ENCODE peak calls at places on chromosomes 4 and X, in four cellular contexts. B, V, M and F are unnamed samples.

GRCh38 chrX:3651272-3651671 is 62.2 kb downstream of the PRKX start:
- DNase-seq in B (no peak), V (no peak), M (peak; percentile 57), F (peak; percentile 6)

GRCh38 chr4:115260195-115260594 is 146.8 kb upstream of the NDST4 start:
- DNase-seq in B (no peak), V (no peak), M (no peak), F (no peak)

GRCh38 chrX:9189286-9189685 is 155.4 kb upstream of the FAM9B start:
- DNase-seq in B (no peak), V (no peak), M (no peak), F (no peak)

GRCh38 chrX:53116101-53116500 is 22.2 kb downstream of the KANTR start:
- DNase-seq in B (no peak), V (no peak), M (peak; percentile 89), F (peak; percentile 60)

GRCh38 chr4:185285632-185286393 is 76.4 kb downstream of the SNX25 start:
- DNase-seq in B (no peak), V (no peak), M (no peak), F (no peak)

GRCh38 chr4:77473509-77473908 is 132.1 kb upstream of the CXCL13 start:
- DNase-seq in B (no peak), V (no peak), M (peak; percentile 47), F (no peak)

GRCh38 chr4:83535520-83535944 is 376 bp upstream of the GPAT3 start:
- DNase-seq in B (peak; percentile 13), V (no peak), M (peak; percentile 76), F (no peak)

GRCh38 chr4:149203256-149204001 is 612.2 kb downstream of the IQCM start:
- DNase-seq in B (no peak), V (no peak), M (peak; percentile 54), F (peak; percentile 25)

GRCh38 chr4:8675906-8676305 is 83.3 kb downstream of the CPZ start:
- DNase-seq in B (no peak), V (no peak), M (no peak), F (no peak)

GRCh38 chr4:184416913-184417734 is 57.2 kb downstream of the IRF2 start:
- DNase-seq in B (no peak), V (no peak), M (no peak), F (no peak)

GRCh38 chr4:173513651-173514050 is 16.4 kb downstream of the HAND2 start:
- DNase-seq in B (no peak), V (no peak), M (no peak), F (no peak)

GRCh38 chr4:55409468-55410171 is 13.9 kb downstream of the TMEM165 start:
- DNase-seq in B (no peak), V (no peak), M (peak; percentile 62), F (peak; percentile 35)

GRCh38 chrX:130523460-130524394 is 121.9 kb downstream of the RBMX2 start:
- DNase-seq in B (no peak), V (no peak), M (peak; percentile 1), F (no peak)